ENCODE peak calls at places on chromosomes 2 and 18, in four cellular contexts. W is HEK293T, D is GM12878, T is HepG2. K is an unnamed sample.

GRCh38 chr2:172783091-172783898 is 47.6 kb downstream of the RAPGEF4 start:
- DNase-seq in W (no peak), T (peak), D (no peak), K (peak)

GRCh38 chr2:75053484-75054112 is 95.2 kb downstream of the POLE4 start:
- DNase-seq in W (peak), T (peak), D (peak), K (peak)

GRCh38 chr2:46977899-46978298 is 62.3 kb upstream of the MCFD2 start:
- DNase-seq in W (no peak), D (no peak), T (no peak), K (no peak)

GRCh38 chr18:24923138-24923537 is 428.8 kb downstream of the ZNF521 start:
- DNase-seq in D (no peak), W (no peak), T (no peak), K (no peak)

GRCh38 chr2:239756392-239757153 is 268.6 kb downstream of the NDUFA10 start:
- DNase-seq in T (no peak), D (no peak), W (no peak), K (no peak)

GRCh38 chr2:211216221-211216620 is 659.8 kb downstream of the CPS1 start:
- DNase-seq in W (no peak), D (no peak), T (no peak), K (peak)

GRCh38 chr2:9757430-9758287 is 85.6 kb upstream of the TAF1B start:
- DNase-seq in D (no peak), T (no peak), W (peak), K (no peak)

GRCh38 chr2:173441222-173441621 is 86.5 kb downstream of the CDCA7 start:
- DNase-seq in W (no peak), D (no peak), T (no peak), K (no peak)

GRCh38 chr2:105411720-105412407 is 13.0 kb upstream of the FHL2 start:
- DNase-seq in T (no peak), D (peak), W (no peak), K (no peak)

GRCh38 chr2:164457271-164457670 is 164.0 kb downstream of the GRB14 start:
- DNase-seq in T (no peak), D (no peak), W (no peak), K (no peak)

GRCh38 chr2:164464376-164464775 is 156.9 kb downstream of the GRB14 start:
- DNase-seq in W (no peak), T (no peak), D (no peak), K (no peak)

GRCh38 chr2:164456599-164456998 is 164.7 kb downstream of the GRB14 start:
- DNase-seq in D (no peak), W (peak), T (no peak), K (no peak)

GRCh38 chr2:164458801-164459200 is 162.5 kb downstream of the GRB14 start:
- DNase-seq in T (no peak), W (no peak), D (no peak), K (peak)
- TF ChIP-seq SUZ12 in T (no peak), W (no peak), D (no peak), K (no peak)

DNA sequence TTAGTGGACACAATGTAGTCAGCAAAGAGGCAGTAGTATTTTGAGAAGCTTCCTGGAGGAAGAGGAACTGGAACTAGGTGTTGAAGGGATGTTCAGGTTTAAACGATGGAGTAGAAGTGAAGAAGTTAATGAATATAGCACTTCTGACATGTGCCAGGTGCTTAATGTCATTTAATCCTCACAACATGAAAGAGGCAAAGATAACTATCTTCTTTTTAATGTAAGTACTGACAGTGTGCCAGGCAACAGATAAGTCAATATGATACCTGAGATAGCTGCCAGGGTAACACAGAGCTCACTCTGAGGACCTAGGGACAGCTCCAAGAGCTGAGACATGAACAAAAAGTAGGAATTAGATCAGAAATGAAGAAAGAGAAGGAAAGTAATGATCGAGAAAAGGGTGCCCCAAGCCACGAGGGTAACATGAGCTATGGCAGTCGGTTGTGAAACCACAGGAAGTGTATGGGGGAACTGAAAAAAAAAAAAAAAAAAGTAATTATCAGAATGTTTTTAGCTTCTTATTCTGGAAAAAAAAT is 140.7 kb downstream of the RNF144A start:
- DNase-seq in T (no peak), W (no peak), D (peak), K (no peak)
- TF ChIP-seq SUZ12 in T (no peak), W (no peak), D (no peak), K (no peak)

GRCh38 chr2:98907966-98908905 is 27.8 kb downstream of the CRACDL start:
- DNase-seq in W (no peak), D (no peak), T (no peak), K (no peak)
- TF ChIP-seq SUZ12 in W (no peak), D (no peak), T (no peak), K (no peak)

DNA sequence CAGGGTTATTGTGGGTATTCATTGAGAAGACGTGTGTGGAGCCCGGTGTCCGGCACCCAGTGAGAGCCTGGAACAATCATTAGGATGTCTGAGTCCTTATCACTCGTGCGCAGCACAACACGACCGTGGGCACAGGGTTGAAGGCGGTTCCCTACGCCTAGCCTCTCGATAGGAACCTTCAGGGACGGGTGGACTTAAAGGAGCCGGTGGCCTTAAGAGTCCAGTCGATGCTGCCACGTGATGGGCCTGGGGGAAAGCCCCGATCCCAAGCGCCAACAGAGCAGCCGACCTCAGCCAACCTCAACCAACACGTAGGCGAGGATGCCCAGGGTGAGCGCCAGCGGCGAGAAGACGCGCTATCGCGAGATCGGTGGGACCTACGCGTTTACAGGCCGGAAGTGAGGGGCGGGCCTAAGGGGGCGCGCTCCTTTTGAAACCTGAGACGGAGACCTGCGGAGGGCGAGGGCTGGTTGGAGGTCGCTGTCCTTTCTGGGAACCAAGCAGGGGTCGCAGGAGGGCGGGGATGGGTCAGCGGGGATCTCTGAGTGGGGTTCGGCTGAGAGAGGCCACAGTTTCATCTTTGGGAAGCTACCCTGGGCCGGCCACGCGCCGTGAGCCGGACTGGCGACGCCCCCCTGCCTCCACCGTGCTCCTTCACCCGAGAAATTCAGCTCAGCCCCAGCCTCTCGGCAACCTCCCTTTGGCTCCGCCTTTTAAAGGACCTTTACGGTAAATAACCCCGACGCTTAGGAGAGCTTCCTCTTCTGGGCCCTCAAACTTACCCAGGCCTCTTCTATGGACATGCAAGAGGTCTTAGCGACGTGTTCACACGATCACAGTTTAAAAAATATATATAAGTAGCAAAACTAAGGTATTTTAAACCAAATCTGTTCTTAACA is 28.3 kb downstream of the WNT10A start:
- DNase-seq in W (peak), D (peak), T (peak), K (peak)
- TF ChIP-seq SUZ12 in W (no peak), D (no peak), T (no peak), K (no peak)

GRCh38 chr18:79251021-79251420 is 144.7 kb upstream of the NFATC1 start:
- DNase-seq in D (no peak), T (no peak), W (no peak), K (no peak)
- TF ChIP-seq SUZ12 in D (no peak), T (no peak), W (no peak), K (no peak)

GRCh38 chr18:7147399-7147798 is 29.8 kb upstream of the LAMA1 start:
- DNase-seq in W (no peak), D (no peak), T (no peak), K (no peak)
- TF ChIP-seq SUZ12 in W (no peak), D (no peak), T (no peak), K (no peak)

DNA sequence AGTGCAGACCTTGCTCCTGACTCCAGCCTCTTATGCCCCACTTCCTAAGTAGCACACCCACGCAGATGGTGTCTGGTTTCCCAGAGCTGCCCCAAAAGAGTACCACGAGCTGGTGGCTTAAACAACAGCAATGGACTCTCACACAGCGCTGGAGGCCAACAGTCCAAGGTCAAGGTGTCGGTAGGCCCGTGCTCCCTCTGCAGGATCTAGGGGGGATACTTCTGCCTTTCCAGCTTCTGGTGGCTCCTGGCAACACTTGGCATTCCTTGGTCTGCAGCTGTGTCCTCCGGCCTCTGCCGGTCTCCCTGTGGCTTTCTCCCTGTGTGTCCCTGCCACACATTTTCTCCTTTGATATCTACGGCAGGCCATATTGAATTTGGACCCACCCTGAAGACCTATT is 99.0 kb downstream of the TSHZ1 start:
- DNase-seq in W (no peak), D (no peak), T (peak), K (no peak)
- TF ChIP-seq SUZ12 in W (no peak), D (no peak), T (no peak), K (no peak)